ENCODE peak calls at places on chromosome 4, in four cellular contexts. One of them, this sample, is unnamed.

GRCh38 chr4:55116450-55116849 is 8.9 kb downstream of the KDR start:
- DNase-seq in HepG2: no peak
- DNase-seq in Panc1: no peak
- DNase-seq in K562: no peak
- DNase-seq in this sample: no peak

GRCh38 chr4:94758141-94758699 is 465 bp downstream of the BMPR1B start:
- DNase-seq in HepG2: no peak
- DNase-seq in Panc1: no peak
- DNase-seq in K562: no peak
- DNase-seq in this sample: no peak

GRCh38 chr4:184389978-184390518 is 84.3 kb downstream of the IRF2 start:
- DNase-seq in HepG2: no peak
- DNase-seq in Panc1: no peak
- DNase-seq in K562: no peak
- DNase-seq in this sample: no peak

GRCh38 chr4:3523146-3523627 is 9.0 kb downstream of the LRPAP1 start:
- DNase-seq in HepG2: no peak
- DNase-seq in Panc1: no peak
- DNase-seq in K562: no peak
- DNase-seq in this sample: no peak

GRCh38 chr4:125265846-125266245 is 48.9 kb upstream of the FAT4 start:
- DNase-seq in HepG2: no peak
- DNase-seq in Panc1: no peak
- DNase-seq in K562: no peak
- DNase-seq in this sample: no peak

GRCh38 chr4:113445286-113445685 is 316.3 kb downstream of the CAMK2D start:
- DNase-seq in HepG2: no peak
- DNase-seq in Panc1: no peak
- DNase-seq in K562: no peak
- DNase-seq in this sample: no peak

GRCh38 chr4:98838977-98839618 is 89.8 kb downstream of the EIF4E start:
- DNase-seq in HepG2: no peak
- DNase-seq in Panc1: no peak
- DNase-seq in K562: peak; percentile 29
- DNase-seq in this sample: peak; percentile 32

GRCh38 chr4:156829194-156829593 is 142.4 kb downstream of the PDGFC start:
- DNase-seq in HepG2: no peak
- DNase-seq in Panc1: no peak
- DNase-seq in K562: no peak
- DNase-seq in this sample: no peak

GRCh38 chr4:169571435-169571834 is 40.9 kb downstream of the NEK1 start:
- DNase-seq in HepG2: no peak
- DNase-seq in Panc1: no peak
- DNase-seq in K562: no peak
- DNase-seq in this sample: no peak

GRCh38 chr4:2817701-2818350 is 24.9 kb downstream of the SH3BP2 start:
- DNase-seq in HepG2: no peak
- DNase-seq in Panc1: no peak
- DNase-seq in K562: no peak
- DNase-seq in this sample: peak; percentile 7

GRCh38 chr4:26235500-26235899 is 85.3 kb upstream of the RBPJ start:
- DNase-seq in HepG2: no peak
- DNase-seq in Panc1: no peak
- DNase-seq in K562: no peak
- DNase-seq in this sample: no peak

GRCh38 chr4:163161536-163162205 is 5.0 kb downstream of the NAF1 start:
- DNase-seq in HepG2: peak; percentile 3
- DNase-seq in Panc1: no peak
- DNase-seq in K562: no peak
- DNase-seq in this sample: no peak

GRCh38 chr4:148355442-148356123 is 86.6 kb downstream of the NR3C2 start:
- DNase-seq in HepG2: no peak
- DNase-seq in Panc1: no peak
- DNase-seq in K562: no peak
- DNase-seq in this sample: no peak

GRCh38 chr4:145812902-145813301 is 125.7 kb downstream of the ZNF827 start:
- DNase-seq in HepG2: peak; percentile 7
- DNase-seq in Panc1: no peak
- DNase-seq in K562: no peak
- DNase-seq in this sample: peak; percentile 93

GRCh38 chr4:17142232-17142711 is 243.8 kb upstream of the LDB2 start:
- DNase-seq in HepG2: no peak
- DNase-seq in Panc1: no peak
- DNase-seq in K562: no peak
- DNase-seq in this sample: no peak

DNA sequence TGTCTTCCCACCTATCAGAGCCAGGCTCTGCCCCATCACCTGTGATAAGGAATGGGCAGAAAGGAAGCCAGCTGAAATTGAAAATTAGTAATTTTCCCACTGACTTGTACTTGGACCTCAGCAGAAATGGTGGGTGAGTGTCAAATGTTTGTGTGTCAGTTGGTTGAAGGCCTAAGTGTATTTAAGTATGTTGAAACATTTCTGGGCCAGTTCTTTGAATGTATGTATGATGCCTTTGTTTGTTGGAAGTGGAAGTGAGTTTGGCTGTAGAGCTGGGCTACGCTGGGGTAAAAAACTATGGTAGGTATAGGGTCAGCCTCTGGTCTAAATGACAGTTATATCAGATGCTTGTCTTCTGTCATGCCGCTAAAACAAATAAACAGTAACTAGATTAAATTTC is 27.7 kb downstream of the JADE1 start:
- DNase-seq in HepG2: peak; percentile 74
- DNase-seq in Panc1: no peak
- DNase-seq in K562: no peak
- DNase-seq in this sample: no peak
- H3K27ac ChIP-seq in HepG2: peak overlapping the region; percentile 52
- H3K27ac ChIP-seq in Panc1: no peak overlapping the region
- H3K27ac ChIP-seq in K562: no peak overlapping the region
- H3K27ac ChIP-seq in this sample: no peak overlapping the region

GRCh38 chr4:75892508-75892907 is 9.7 kb downstream of the PPEF2 start:
- DNase-seq in HepG2: no peak
- DNase-seq in Panc1: no peak
- DNase-seq in K562: peak; percentile 57
- DNase-seq in this sample: peak; percentile 33

GRCh38 chr4:75891611-75892010 is 10.6 kb downstream of the PPEF2 start:
- DNase-seq in HepG2: no peak
- DNase-seq in Panc1: no peak
- DNase-seq in K562: no peak
- DNase-seq in this sample: no peak

GRCh38 chr4:75898533-75898932 is 3.7 kb downstream of the PPEF2 start:
- DNase-seq in HepG2: no peak
- DNase-seq in Panc1: no peak
- DNase-seq in K562: no peak
- DNase-seq in this sample: no peak

GRCh38 chr4:75895744-75896314 is 6.4 kb downstream of the PPEF2 start:
- DNase-seq in HepG2: peak; percentile 52
- DNase-seq in Panc1: peak; percentile 22
- DNase-seq in K562: peak; percentile 65
- DNase-seq in this sample: peak; percentile 23
- TF ChIP-seq TCF7L2 in HepG2: no peak
- TF ChIP-seq TCF7L2 in Panc1: no peak
- TF ChIP-seq TCF7L2 in K562: no peak
- TF ChIP-seq TCF7L2 in this sample: no peak

DNA sequence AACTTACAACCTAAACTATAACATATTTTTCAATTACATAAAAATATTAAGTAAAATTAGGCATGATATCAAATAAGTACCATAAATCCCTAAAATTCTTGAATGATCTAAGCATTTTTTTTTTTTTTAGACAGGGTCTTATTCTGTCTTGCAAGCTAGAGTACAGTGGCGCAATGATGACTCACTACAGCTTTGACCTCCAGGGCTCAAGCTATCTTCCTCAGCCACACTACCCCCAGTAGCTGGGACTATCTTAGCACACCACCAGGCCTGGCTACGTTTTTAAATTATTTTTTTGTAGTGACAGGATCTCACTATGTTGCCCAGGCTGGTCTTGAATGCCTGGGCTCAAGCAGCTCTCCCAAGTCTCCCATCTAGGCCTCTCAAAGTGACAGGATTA is 1042.3 kb downstream of the FSTL5 start:
- DNase-seq in HepG2: no peak
- DNase-seq in Panc1: no peak
- DNase-seq in K562: no peak
- DNase-seq in this sample: no peak
- H3K27ac ChIP-seq in HepG2: no peak overlapping the region
- H3K27ac ChIP-seq in Panc1: no peak overlapping the region
- H3K27ac ChIP-seq in K562: no peak overlapping the region
- H3K27ac ChIP-seq in this sample: no peak overlapping the region

DNA sequence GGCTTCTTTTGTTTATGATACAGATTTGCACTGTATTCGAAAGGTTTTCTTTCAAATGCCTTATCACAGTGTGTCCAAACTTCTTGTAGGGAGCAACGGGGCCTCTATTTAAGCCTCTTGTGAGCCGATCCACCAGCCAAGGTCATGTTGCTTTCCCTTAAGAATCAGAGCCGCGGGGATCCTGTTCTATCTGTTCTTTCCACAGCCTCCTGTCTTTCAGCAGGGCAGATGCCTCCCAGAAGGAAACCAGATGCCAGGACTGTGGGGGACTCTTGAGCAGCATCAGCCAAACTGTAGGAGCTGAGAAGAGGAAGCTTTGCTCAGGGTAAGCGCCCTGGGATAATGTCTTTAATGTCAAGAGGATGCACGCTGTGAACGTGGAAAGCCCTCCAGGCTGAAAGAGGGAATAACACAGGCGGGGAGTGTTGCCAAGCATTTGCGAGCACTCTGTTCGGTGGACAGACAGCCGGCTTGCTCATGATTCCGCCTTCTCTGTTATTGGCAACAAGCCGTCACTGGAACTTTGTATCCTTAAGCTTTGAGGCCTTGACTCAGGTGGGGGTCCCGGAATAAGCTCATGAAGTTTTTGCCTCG is 279.8 kb upstream of the FRG1 start:
- DNase-seq in HepG2: no peak
- DNase-seq in Panc1: no peak
- DNase-seq in K562: no peak
- DNase-seq in this sample: no peak
- TF ChIP-seq TCF7L2 in HepG2: no peak
- TF ChIP-seq TCF7L2 in Panc1: no peak
- TF ChIP-seq TCF7L2 in K562: no peak
- TF ChIP-seq TCF7L2 in this sample: no peak

GRCh38 chr4:84492737-84493091 is 6.4 kb downstream of the NKX6-1 start:
- DNase-seq in HepG2: no peak
- DNase-seq in Panc1: no peak
- DNase-seq in K562: no peak
- DNase-seq in this sample: no peak
- H3K27ac ChIP-seq in HepG2: no peak overlapping the region
- H3K27ac ChIP-seq in Panc1: no peak overlapping the region
- H3K27ac ChIP-seq in K562: no peak overlapping the region
- H3K27ac ChIP-seq in this sample: no peak overlapping the region

GRCh38 chr4:150464523-150464922 is 117.4 kb upstream of the MAB21L2 start:
- DNase-seq in HepG2: no peak
- DNase-seq in Panc1: no peak
- DNase-seq in K562: no peak
- DNase-seq in this sample: no peak
- TF ChIP-seq TCF7L2 in HepG2: no peak
- TF ChIP-seq TCF7L2 in Panc1: no peak
- TF ChIP-seq TCF7L2 in K562: no peak
- TF ChIP-seq TCF7L2 in this sample: no peak

This sample was measured in HCT116.